ENCODE peak calls at places on chromosomes 6 and 20, in seven cellular contexts. One of them, this sample, is unnamed.

GRCh38 chr20:59776059-59776603 is 157.3 kb downstream of the SYCP2 start:
- DNase-seq in H9: peak
- DNase-seq in spleen: no peak
- DNase-seq in heart left ventricle: peak
- DNase-seq in NCI-H2081: no peak
- DNase-seq in HFFc6: no peak
- DNase-seq in stimulated activated CD8-positive, alpha-beta memory T cell treated with anti-CD3 and anti-CD28 coated beads, Interleukin-4, amount 100 ng/mL, for 1 hour: no peak
- DNase-seq in this sample: no peak

GRCh38 chr6:165365371-165365770 is 56.0 kb upstream of the C6orf118 start:
- DNase-seq in spleen: no peak
- DNase-seq in stimulated activated CD8-positive, alpha-beta memory T cell treated with anti-CD3 and anti-CD28 coated beads, Interleukin-4, amount 100 ng/mL, for 1 hour: no peak
- DNase-seq in NCI-H2081: no peak
- DNase-seq in HFFc6: no peak
- DNase-seq in heart left ventricle: no peak
- DNase-seq in H9: no peak
- DNase-seq in this sample: no peak

GRCh38 chr6:53476979-53477378 is 67.9 kb downstream of the GCLC start:
- DNase-seq in H9: no peak
- DNase-seq in stimulated activated CD8-positive, alpha-beta memory T cell treated with anti-CD3 and anti-CD28 coated beads, Interleukin-4, amount 100 ng/mL, for 1 hour: no peak
- DNase-seq in heart left ventricle: no peak
- DNase-seq in spleen: no peak
- DNase-seq in NCI-H2081: no peak
- DNase-seq in HFFc6: peak
- DNase-seq in this sample: no peak

GRCh38 chr6:145809785-145810184 is 4.8 kb downstream of the FBXO30 start:
- DNase-seq in spleen: no peak
- DNase-seq in NCI-H2081: no peak
- DNase-seq in H9: no peak
- DNase-seq in heart left ventricle: no peak
- DNase-seq in stimulated activated CD8-positive, alpha-beta memory T cell treated with anti-CD3 and anti-CD28 coated beads, Interleukin-4, amount 100 ng/mL, for 1 hour: no peak
- DNase-seq in HFFc6: peak
- DNase-seq in this sample: no peak

GRCh38 chr6:43766964-43767461 is 3.0 kb upstream of the VEGFA start:
- DNase-seq in HFFc6: no peak
- DNase-seq in stimulated activated CD8-positive, alpha-beta memory T cell treated with anti-CD3 and anti-CD28 coated beads, Interleukin-4, amount 100 ng/mL, for 1 hour: no peak
- DNase-seq in H9: no peak
- DNase-seq in spleen: no peak
- DNase-seq in heart left ventricle: no peak
- DNase-seq in NCI-H2081: no peak
- DNase-seq in this sample: no peak

GRCh38 chr6:65557224-65557623 is 149.8 kb downstream of the EYS start:
- DNase-seq in stimulated activated CD8-positive, alpha-beta memory T cell treated with anti-CD3 and anti-CD28 coated beads, Interleukin-4, amount 100 ng/mL, for 1 hour: no peak
- DNase-seq in H9: no peak
- DNase-seq in heart left ventricle: no peak
- DNase-seq in NCI-H2081: peak
- DNase-seq in HFFc6: no peak
- DNase-seq in spleen: no peak
- DNase-seq in this sample: no peak

GRCh38 chr20:63351811-63352591 is 9.1 kb downstream of the CHRNA4 start:
- DNase-seq in spleen: no peak
- DNase-seq in NCI-H2081: no peak
- DNase-seq in heart left ventricle: no peak
- DNase-seq in HFFc6: no peak
- DNase-seq in H9: peak
- DNase-seq in stimulated activated CD8-positive, alpha-beta memory T cell treated with anti-CD3 and anti-CD28 coated beads, Interleukin-4, amount 100 ng/mL, for 1 hour: no peak
- DNase-seq in this sample: peak

GRCh38 chr6:105832358-105832757 is 253.8 kb upstream of the PRDM1 start:
- DNase-seq in heart left ventricle: no peak
- DNase-seq in NCI-H2081: no peak
- DNase-seq in spleen: no peak
- DNase-seq in HFFc6: no peak
- DNase-seq in H9: no peak
- DNase-seq in stimulated activated CD8-positive, alpha-beta memory T cell treated with anti-CD3 and anti-CD28 coated beads, Interleukin-4, amount 100 ng/mL, for 1 hour: no peak
- DNase-seq in this sample: no peak

GRCh38 chr6:54689620-54690019 is 157.0 kb upstream of the FAM83B start:
- DNase-seq in HFFc6: no peak
- DNase-seq in H9: no peak
- DNase-seq in heart left ventricle: no peak
- DNase-seq in spleen: no peak
- DNase-seq in stimulated activated CD8-positive, alpha-beta memory T cell treated with anti-CD3 and anti-CD28 coated beads, Interleukin-4, amount 100 ng/mL, for 1 hour: no peak
- DNase-seq in NCI-H2081: no peak
- DNase-seq in this sample: no peak

GRCh38 chr6:89986650-89987074 is 92.4 kb downstream of the GJA10 start:
- DNase-seq in spleen: no peak
- DNase-seq in stimulated activated CD8-positive, alpha-beta memory T cell treated with anti-CD3 and anti-CD28 coated beads, Interleukin-4, amount 100 ng/mL, for 1 hour: no peak
- DNase-seq in heart left ventricle: no peak
- DNase-seq in HFFc6: peak
- DNase-seq in NCI-H2081: no peak
- DNase-seq in H9: no peak
- DNase-seq in this sample: no peak

GRCh38 chr6:52362443-52363221 is 681 bp downstream of the PAQR8 start:
- DNase-seq in spleen: peak
- DNase-seq in HFFc6: no peak
- DNase-seq in stimulated activated CD8-positive, alpha-beta memory T cell treated with anti-CD3 and anti-CD28 coated beads, Interleukin-4, amount 100 ng/mL, for 1 hour: no peak
- DNase-seq in heart left ventricle: peak
- DNase-seq in H9: peak
- DNase-seq in NCI-H2081: peak
- DNase-seq in this sample: peak

GRCh38 chr20:10217517-10218410 is 866 bp upstream of the SNAP25 start:
- DNase-seq in NCI-H2081: peak
- DNase-seq in HFFc6: no peak
- DNase-seq in spleen: no peak
- DNase-seq in stimulated activated CD8-positive, alpha-beta memory T cell treated with anti-CD3 and anti-CD28 coated beads, Interleukin-4, amount 100 ng/mL, for 1 hour: no peak
- DNase-seq in heart left ventricle: no peak
- DNase-seq in H9: peak
- DNase-seq in this sample: peak

GRCh38 chr20:63751471-63752271 is 12.1 kb downstream of the SLC2A4RG start:
- DNase-seq in H9: peak
- DNase-seq in HFFc6: no peak
- DNase-seq in spleen: no peak
- DNase-seq in heart left ventricle: no peak
- DNase-seq in stimulated activated CD8-positive, alpha-beta memory T cell treated with anti-CD3 and anti-CD28 coated beads, Interleukin-4, amount 100 ng/mL, for 1 hour: no peak
- DNase-seq in NCI-H2081: no peak
- DNase-seq in this sample: no peak

GRCh38 chr6:79718509-79719247 is 87.5 kb downstream of the SH3BGRL2 start:
- DNase-seq in H9: no peak
- DNase-seq in NCI-H2081: no peak
- DNase-seq in stimulated activated CD8-positive, alpha-beta memory T cell treated with anti-CD3 and anti-CD28 coated beads, Interleukin-4, amount 100 ng/mL, for 1 hour: no peak
- DNase-seq in spleen: no peak
- DNase-seq in heart left ventricle: no peak
- DNase-seq in HFFc6: no peak
- DNase-seq in this sample: no peak

GRCh38 chr6:45423901-45424627 is 46.3 kb upstream of the SUPT3H start:
- DNase-seq in spleen: peak
- DNase-seq in H9: peak
- DNase-seq in stimulated activated CD8-positive, alpha-beta memory T cell treated with anti-CD3 and anti-CD28 coated beads, Interleukin-4, amount 100 ng/mL, for 1 hour: no peak
- DNase-seq in HFFc6: no peak
- DNase-seq in heart left ventricle: peak
- DNase-seq in NCI-H2081: no peak
- DNase-seq in this sample: peak

GRCh38 chr20:21166801-21167200 is 40.9 kb downstream of the KIZ start:
- DNase-seq in NCI-H2081: no peak
- DNase-seq in spleen: no peak
- DNase-seq in stimulated activated CD8-positive, alpha-beta memory T cell treated with anti-CD3 and anti-CD28 coated beads, Interleukin-4, amount 100 ng/mL, for 1 hour: no peak
- DNase-seq in heart left ventricle: no peak
- DNase-seq in H9: no peak
- DNase-seq in HFFc6: no peak
- DNase-seq in this sample: no peak

GRCh38 chr6:54282186-54282585 is 26.1 kb upstream of the TINAG start:
- DNase-seq in spleen: no peak
- DNase-seq in H9: no peak
- DNase-seq in stimulated activated CD8-positive, alpha-beta memory T cell treated with anti-CD3 and anti-CD28 coated beads, Interleukin-4, amount 100 ng/mL, for 1 hour: no peak
- DNase-seq in HFFc6: peak
- DNase-seq in NCI-H2081: no peak
- DNase-seq in heart left ventricle: no peak
- DNase-seq in this sample: no peak

GRCh38 chr6:106360989-106361430 is 493 bp downstream of the CRYBG1 start:
- DNase-seq in HFFc6: no peak
- DNase-seq in H9: peak
- DNase-seq in stimulated activated CD8-positive, alpha-beta memory T cell treated with anti-CD3 and anti-CD28 coated beads, Interleukin-4, amount 100 ng/mL, for 1 hour: no peak
- DNase-seq in NCI-H2081: no peak
- DNase-seq in spleen: peak
- DNase-seq in heart left ventricle: peak
- DNase-seq in this sample: peak

GRCh38 chr6:113857565-113858066 is 471 bp downstream of the MARCKS start:
- DNase-seq in heart left ventricle: peak
- DNase-seq in spleen: peak
- DNase-seq in HFFc6: no peak
- DNase-seq in stimulated activated CD8-positive, alpha-beta memory T cell treated with anti-CD3 and anti-CD28 coated beads, Interleukin-4, amount 100 ng/mL, for 1 hour: no peak
- DNase-seq in NCI-H2081: no peak
- DNase-seq in H9: no peak
- DNase-seq in this sample: peak

GRCh38 chr6:16488813-16489212 is 250.4 kb downstream of the GMPR start:
- DNase-seq in heart left ventricle: no peak
- DNase-seq in H9: no peak
- DNase-seq in spleen: no peak
- DNase-seq in HFFc6: no peak
- DNase-seq in NCI-H2081: no peak
- DNase-seq in stimulated activated CD8-positive, alpha-beta memory T cell treated with anti-CD3 and anti-CD28 coated beads, Interleukin-4, amount 100 ng/mL, for 1 hour: no peak
- DNase-seq in this sample: no peak

GRCh38 chr6:11833626-11834592 is 55.3 kb upstream of the ADTRP start:
- DNase-seq in HFFc6: no peak
- DNase-seq in stimulated activated CD8-positive, alpha-beta memory T cell treated with anti-CD3 and anti-CD28 coated beads, Interleukin-4, amount 100 ng/mL, for 1 hour: no peak
- DNase-seq in NCI-H2081: no peak
- DNase-seq in heart left ventricle: no peak
- DNase-seq in H9: peak
- DNase-seq in spleen: no peak
- DNase-seq in this sample: no peak

This sample was measured in ecto neural progenitor cell.